ENCODE peak calls at places on chromosomes 5 and 9, in ten cellular contexts. D, L, E, S, I, F, X, C, K and Z are unnamed samples.

GRCh38 chr9:136095495-136096058 is 488 bp upstream of the NACC2 start:
- DNase-seq in D (peak), L (no peak), E (no peak), S (no peak), I (no peak), F (peak), X (no peak), C (no peak), K (no peak), Z (no peak)

GRCh38 chr5:124561451-124561850 is 185.0 kb downstream of the ZNF608 start:
- DNase-seq in D (no peak), L (no peak), E (no peak), S (no peak), I (no peak), F (no peak), X (no peak), C (no peak), K (no peak), Z (no peak)

GRCh38 chr5:21145376-21145775 is 1157.4 kb upstream of the CDH18 start:
- DNase-seq in D (no peak), L (no peak), E (no peak), S (no peak), I (no peak), F (no peak), X (no peak), C (no peak), K (no peak), Z (no peak)

GRCh38 chr9:69945671-69946141 is 97.9 kb upstream of the MAMDC2 start:
- DNase-seq in D (no peak), L (no peak), E (no peak), S (no peak), I (peak), F (peak), X (no peak), C (no peak), K (no peak), Z (no peak)

GRCh38 chr9:19994296-19994695 is 205.5 kb upstream of the SLC24A2 start:
- DNase-seq in D (no peak), L (no peak), E (no peak), S (no peak), I (peak), F (no peak), X (no peak), C (no peak), K (no peak), Z (peak)

GRCh38 chr5:64811050-64811640 is 42.4 kb downstream of the CWC27 start:
- DNase-seq in D (no peak), L (peak), E (peak), S (no peak), I (peak), F (peak), X (no peak), C (peak), K (peak), Z (peak)

GRCh38 chr5:72185717-72186388 is 78.6 kb downstream of the MAP1B start:
- DNase-seq in D (no peak), L (no peak), E (no peak), S (no peak), I (peak), F (peak), X (no peak), C (no peak), K (no peak), Z (no peak)

GRCh38 chr5:37926732-37927131 is 86.9 kb upstream of the GDNF start:
- DNase-seq in D (no peak), L (no peak), E (no peak), S (no peak), I (peak), F (peak), X (no peak), C (no peak), K (no peak), Z (no peak)

GRCh38 chr9:69176446-69177135 is 2.5 kb downstream of the TJP2 start:
- DNase-seq in D (peak), L (no peak), E (no peak), S (no peak), I (peak), F (no peak), X (no peak), C (no peak), K (no peak), Z (peak)

GRCh38 chr5:65018763-65019162 is 250.0 kb downstream of the CWC27 start:
- DNase-seq in D (no peak), L (no peak), E (no peak), S (no peak), I (no peak), F (no peak), X (no peak), C (no peak), K (no peak), Z (no peak)

GRCh38 chr5:149724884-149725283 is 5.2 kb upstream of the PPARGC1B start:
- DNase-seq in D (no peak), L (no peak), E (peak), S (no peak), I (no peak), F (no peak), X (no peak), C (no peak), K (no peak), Z (no peak)

GRCh38 chr9:119963798-119964372 is 594.6 kb upstream of the BRINP1 start:
- DNase-seq in D (no peak), L (no peak), E (no peak), S (no peak), I (peak), F (peak), X (no peak), C (no peak), K (peak), Z (peak)

GRCh38 chr9:79686381-79687130 is 114.8 kb downstream of the TLE4 start:
- DNase-seq in D (no peak), L (no peak), E (peak), S (no peak), I (peak), F (peak), X (no peak), C (no peak), K (no peak), Z (no peak)

GRCh38 chr5:51396797-51397196 is 13.5 kb downstream of the ISL1 start:
- DNase-seq in D (no peak), L (no peak), E (no peak), S (no peak), I (no peak), F (no peak), X (no peak), C (no peak), K (no peak), Z (no peak)